ENCODE peak calls at places on chromosomes 3 and 15, in eight cellular contexts. One of them, this sample, is unnamed.

GRCh38 chr3:82224661-82225060 is 463.2 kb upstream of the GBE1 start:
- DNase-seq in cardiac fibroblast: no peak
- DNase-seq in choroid plexus epithelial cell: no peak
- DNase-seq in OCI-LY7: no peak
- DNase-seq in H9: no peak
- DNase-seq in bronchial epithelial cell: no peak
- DNase-seq in HFFc6: no peak
- DNase-seq in fibroblast of mammary gland: no peak
- DNase-seq in this sample: no peak

GRCh38 chr15:28982886-28983285 is 97.1 kb downstream of the APBA2 start:
- DNase-seq in cardiac fibroblast: no peak
- DNase-seq in choroid plexus epithelial cell: no peak
- DNase-seq in OCI-LY7: no peak
- DNase-seq in H9: no peak
- DNase-seq in bronchial epithelial cell: no peak
- DNase-seq in HFFc6: no peak
- DNase-seq in fibroblast of mammary gland: no peak
- DNase-seq in this sample: no peak

GRCh38 chr3:36804295-36805055 is 40.1 kb upstream of the DCLK3 start:
- DNase-seq in cardiac fibroblast: no peak
- DNase-seq in choroid plexus epithelial cell: no peak
- DNase-seq in OCI-LY7: no peak
- DNase-seq in H9: peak
- DNase-seq in bronchial epithelial cell: no peak
- DNase-seq in HFFc6: no peak
- DNase-seq in fibroblast of mammary gland: no peak
- DNase-seq in this sample: no peak

GRCh38 chr15:23038741-23039150 is 623 bp downstream of the TUBGCP5 start:
- DNase-seq in cardiac fibroblast: peak
- DNase-seq in choroid plexus epithelial cell: peak
- DNase-seq in OCI-LY7: no peak
- DNase-seq in H9: no peak
- DNase-seq in bronchial epithelial cell: peak
- DNase-seq in HFFc6: peak
- DNase-seq in fibroblast of mammary gland: peak
- DNase-seq in this sample: peak

GRCh38 chr3:184230603-184231528 is 1.5 kb downstream of the VWA5B2 start:
- DNase-seq in cardiac fibroblast: no peak
- DNase-seq in choroid plexus epithelial cell: no peak
- DNase-seq in OCI-LY7: no peak
- DNase-seq in H9: peak
- DNase-seq in bronchial epithelial cell: peak
- DNase-seq in HFFc6: no peak
- DNase-seq in fibroblast of mammary gland: no peak
- DNase-seq in this sample: peak

GRCh38 chr3:60333710-60334109 is 917.5 kb downstream of the FHIT start:
- DNase-seq in cardiac fibroblast: no peak
- DNase-seq in choroid plexus epithelial cell: no peak
- DNase-seq in OCI-LY7: peak
- DNase-seq in H9: no peak
- DNase-seq in bronchial epithelial cell: no peak
- DNase-seq in HFFc6: no peak
- DNase-seq in fibroblast of mammary gland: peak
- DNase-seq in this sample: no peak

GRCh38 chr3:191158247-191158646 is 40.8 kb upstream of the OSTN start:
- DNase-seq in cardiac fibroblast: no peak
- DNase-seq in choroid plexus epithelial cell: no peak
- DNase-seq in OCI-LY7: no peak
- DNase-seq in H9: no peak
- DNase-seq in bronchial epithelial cell: no peak
- DNase-seq in HFFc6: no peak
- DNase-seq in fibroblast of mammary gland: no peak
- DNase-seq in this sample: no peak

GRCh38 chr3:109369510-109369909 is 32.2 kb upstream of the DPPA4 start:
- DNase-seq in cardiac fibroblast: peak
- DNase-seq in choroid plexus epithelial cell: peak
- DNase-seq in OCI-LY7: no peak
- DNase-seq in H9: peak
- DNase-seq in bronchial epithelial cell: no peak
- DNase-seq in HFFc6: no peak
- DNase-seq in fibroblast of mammary gland: no peak
- DNase-seq in this sample: no peak

GRCh38 chr3:143442761-143443477 is 323.3 kb downstream of the CHST2 start:
- DNase-seq in cardiac fibroblast: peak
- DNase-seq in choroid plexus epithelial cell: no peak
- DNase-seq in OCI-LY7: no peak
- DNase-seq in H9: no peak
- DNase-seq in bronchial epithelial cell: peak
- DNase-seq in HFFc6: no peak
- DNase-seq in fibroblast of mammary gland: peak
- DNase-seq in this sample: no peak

GRCh38 chr3:12175844-12176453 is 17.2 kb upstream of the TIMP4 start:
- DNase-seq in cardiac fibroblast: peak
- DNase-seq in choroid plexus epithelial cell: peak
- DNase-seq in OCI-LY7: peak
- DNase-seq in H9: peak
- DNase-seq in bronchial epithelial cell: peak
- DNase-seq in HFFc6: no peak
- DNase-seq in fibroblast of mammary gland: peak
- DNase-seq in this sample: no peak

GRCh38 chr3:4247391-4247790 is 55.8 kb upstream of the SETMAR start:
- DNase-seq in cardiac fibroblast: no peak
- DNase-seq in choroid plexus epithelial cell: no peak
- DNase-seq in OCI-LY7: no peak
- DNase-seq in H9: no peak
- DNase-seq in bronchial epithelial cell: no peak
- DNase-seq in HFFc6: no peak
- DNase-seq in fibroblast of mammary gland: no peak
- DNase-seq in this sample: no peak

GRCh38 chr15:60569596-60569995 is 90.7 kb upstream of the ICE2 start:
- DNase-seq in cardiac fibroblast: no peak
- DNase-seq in choroid plexus epithelial cell: no peak
- DNase-seq in OCI-LY7: no peak
- DNase-seq in H9: no peak
- DNase-seq in bronchial epithelial cell: no peak
- DNase-seq in HFFc6: no peak
- DNase-seq in fibroblast of mammary gland: no peak
- DNase-seq in this sample: no peak

GRCh38 chr15:60565407-60565806 is 86.5 kb upstream of the ICE2 start:
- DNase-seq in cardiac fibroblast: no peak
- DNase-seq in choroid plexus epithelial cell: no peak
- DNase-seq in OCI-LY7: no peak
- DNase-seq in H9: no peak
- DNase-seq in bronchial epithelial cell: no peak
- DNase-seq in HFFc6: no peak
- DNase-seq in fibroblast of mammary gland: no peak
- DNase-seq in this sample: no peak

GRCh38 chr15:60568301-60568742 is 89.4 kb upstream of the ICE2 start:
- DNase-seq in cardiac fibroblast: no peak
- DNase-seq in choroid plexus epithelial cell: no peak
- DNase-seq in OCI-LY7: peak
- DNase-seq in H9: peak
- DNase-seq in bronchial epithelial cell: no peak
- DNase-seq in HFFc6: no peak
- DNase-seq in fibroblast of mammary gland: no peak
- DNase-seq in this sample: no peak

GRCh38 chr15:60570936-60571530 is 92.1 kb upstream of the ICE2 start:
- DNase-seq in cardiac fibroblast: no peak
- DNase-seq in choroid plexus epithelial cell: no peak
- DNase-seq in OCI-LY7: no peak
- DNase-seq in H9: no peak
- DNase-seq in bronchial epithelial cell: no peak
- DNase-seq in HFFc6: no peak
- DNase-seq in fibroblast of mammary gland: no peak
- DNase-seq in this sample: no peak

DNA sequence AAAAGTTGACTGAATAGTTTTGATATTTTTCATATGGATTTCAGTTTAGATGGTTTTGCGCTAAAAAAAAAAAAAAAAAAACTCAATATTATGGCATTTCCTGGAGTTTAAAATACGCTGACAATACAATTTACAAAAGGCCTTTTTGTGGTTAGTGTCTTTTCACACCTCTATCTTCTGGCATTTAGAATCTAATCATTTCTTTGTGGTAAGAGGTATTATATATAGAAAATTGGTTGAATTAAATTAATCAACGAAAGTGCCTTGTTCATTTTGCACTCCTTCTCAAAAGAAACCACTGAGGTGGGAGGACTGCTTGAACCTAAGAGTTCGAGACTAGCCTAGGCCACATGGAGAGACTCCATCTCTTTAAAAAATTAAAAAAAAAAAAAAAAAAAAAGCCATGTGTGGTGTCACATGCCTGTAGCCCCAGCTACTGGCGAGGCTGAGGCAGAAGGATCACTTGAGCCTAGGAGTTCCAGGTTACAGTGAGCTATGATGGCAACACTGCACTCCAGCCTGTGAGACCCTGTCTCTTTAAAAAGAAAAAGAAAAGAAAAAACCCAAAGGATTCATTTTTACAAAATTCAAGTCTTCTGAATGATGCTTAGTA is 90.0 kb upstream of the ICE2 start:
- DNase-seq in cardiac fibroblast: no peak
- DNase-seq in choroid plexus epithelial cell: no peak
- DNase-seq in OCI-LY7: no peak
- DNase-seq in H9: no peak
- DNase-seq in bronchial epithelial cell: no peak
- DNase-seq in HFFc6: no peak
- DNase-seq in fibroblast of mammary gland: no peak
- DNase-seq in this sample: no peak
- TF ChIP-seq CTCF in cardiac fibroblast: no peak
- TF ChIP-seq CTCF in choroid plexus epithelial cell: no peak
- TF ChIP-seq CTCF in OCI-LY7: no peak
- TF ChIP-seq CTCF in H9: no peak
- TF ChIP-seq CTCF in bronchial epithelial cell: no peak
- TF ChIP-seq CTCF in HFFc6: no peak
- TF ChIP-seq CTCF in fibroblast of mammary gland: no peak
- TF ChIP-seq CTCF in this sample: no peak

DNA sequence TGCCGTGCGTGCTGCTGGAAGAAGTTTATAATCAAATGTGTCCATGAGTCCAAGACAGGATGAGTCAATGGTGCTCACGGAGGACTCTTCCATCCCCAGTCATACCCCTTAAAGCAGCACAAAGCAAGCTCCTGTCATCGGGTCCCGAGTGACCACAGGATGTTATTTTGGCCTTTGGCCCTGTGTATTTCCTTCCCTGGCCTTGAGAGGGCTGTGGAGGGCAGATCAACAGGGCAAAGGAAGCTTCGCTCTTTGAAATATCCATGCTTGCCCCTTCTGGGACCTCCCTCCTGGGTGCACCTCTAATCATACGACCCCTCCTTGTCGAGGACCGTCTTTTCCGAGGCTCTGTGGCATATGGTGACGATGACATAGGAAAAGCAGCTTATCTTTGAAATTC is 93.4 kb downstream of the SLCO3A1 start:
- DNase-seq in cardiac fibroblast: no peak
- DNase-seq in choroid plexus epithelial cell: no peak
- DNase-seq in OCI-LY7: no peak
- DNase-seq in H9: peak
- DNase-seq in bronchial epithelial cell: no peak
- DNase-seq in HFFc6: no peak
- DNase-seq in fibroblast of mammary gland: no peak
- DNase-seq in this sample: no peak
- TF ChIP-seq CTCF in cardiac fibroblast: peak
- TF ChIP-seq CTCF in choroid plexus epithelial cell: no peak
- TF ChIP-seq CTCF in OCI-LY7: no peak
- TF ChIP-seq CTCF in H9: peak
- TF ChIP-seq CTCF in bronchial epithelial cell: no peak
- TF ChIP-seq CTCF in HFFc6: peak
- TF ChIP-seq CTCF in fibroblast of mammary gland: no peak
- TF ChIP-seq CTCF in this sample: no peak

DNA sequence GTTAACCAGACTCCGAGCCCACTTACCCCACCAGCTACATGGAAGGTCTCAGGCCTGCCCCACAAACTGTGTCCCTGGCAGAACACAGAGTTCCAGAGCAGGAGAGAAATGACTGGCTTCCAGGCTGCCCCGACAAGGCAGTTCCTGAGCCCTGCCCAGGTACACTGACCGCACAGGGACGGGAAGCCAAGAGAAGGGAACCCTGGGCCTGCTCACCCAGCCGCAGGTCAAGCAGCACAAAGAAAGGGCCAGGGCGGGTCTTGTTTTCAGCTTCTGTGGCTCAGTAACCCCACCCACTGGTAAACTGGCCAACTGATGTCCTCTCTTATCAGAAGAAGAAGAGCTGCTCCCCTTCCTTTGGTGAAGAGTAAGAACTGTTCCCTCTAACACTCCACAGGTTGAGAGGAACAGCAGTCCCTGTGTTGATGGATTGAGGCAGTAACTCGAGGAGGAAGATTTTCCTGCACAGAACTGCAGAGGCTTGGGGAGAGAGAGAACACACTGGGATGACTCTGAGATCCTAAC is 68.4 kb downstream of the CRTC3 start:
- DNase-seq in cardiac fibroblast: peak
- DNase-seq in choroid plexus epithelial cell: peak
- DNase-seq in OCI-LY7: peak
- DNase-seq in H9: peak
- DNase-seq in bronchial epithelial cell: no peak
- DNase-seq in HFFc6: peak
- DNase-seq in fibroblast of mammary gland: peak
- DNase-seq in this sample: no peak
- TF ChIP-seq CTCF in cardiac fibroblast: no peak
- TF ChIP-seq CTCF in choroid plexus epithelial cell: peak
- TF ChIP-seq CTCF in OCI-LY7: peak
- TF ChIP-seq CTCF in H9: peak
- TF ChIP-seq CTCF in bronchial epithelial cell: no peak
- TF ChIP-seq CTCF in HFFc6: no peak
- TF ChIP-seq CTCF in fibroblast of mammary gland: peak
- TF ChIP-seq CTCF in this sample: no peak

GRCh38 chr15:47675735-47676134 is 41.6 kb upstream of the SEMA6D start:
- DNase-seq in cardiac fibroblast: no peak
- DNase-seq in choroid plexus epithelial cell: no peak
- DNase-seq in OCI-LY7: no peak
- DNase-seq in H9: peak
- DNase-seq in bronchial epithelial cell: no peak
- DNase-seq in HFFc6: no peak
- DNase-seq in fibroblast of mammary gland: no peak
- DNase-seq in this sample: no peak
- TF ChIP-seq CTCF in cardiac fibroblast: no peak
- TF ChIP-seq CTCF in choroid plexus epithelial cell: no peak
- TF ChIP-seq CTCF in OCI-LY7: no peak
- TF ChIP-seq CTCF in H9: no peak
- TF ChIP-seq CTCF in bronchial epithelial cell: no peak
- TF ChIP-seq CTCF in HFFc6: no peak
- TF ChIP-seq CTCF in fibroblast of mammary gland: no peak
- TF ChIP-seq CTCF in this sample: no peak

GRCh38 chr3:50212502-50212901 is 7.4 kb downstream of the SLC38A3 start:
- DNase-seq in cardiac fibroblast: no peak
- DNase-seq in choroid plexus epithelial cell: no peak
- DNase-seq in OCI-LY7: no peak
- DNase-seq in H9: peak
- DNase-seq in bronchial epithelial cell: no peak
- DNase-seq in HFFc6: no peak
- DNase-seq in fibroblast of mammary gland: no peak
- DNase-seq in this sample: no peak
- TF ChIP-seq CTCF in cardiac fibroblast: no peak
- TF ChIP-seq CTCF in choroid plexus epithelial cell: no peak
- TF ChIP-seq CTCF in OCI-LY7: peak
- TF ChIP-seq CTCF in H9: peak
- TF ChIP-seq CTCF in bronchial epithelial cell: no peak
- TF ChIP-seq CTCF in HFFc6: peak
- TF ChIP-seq CTCF in fibroblast of mammary gland: no peak
- TF ChIP-seq CTCF in this sample: no peak